ENCODE peak calls at places on chromosome 16, in eight cellular contexts. One of them, this sample, is unnamed.

GRCh38 chr16:85746431-85747227 is 4.3 kb downstream of the C16orf74 start:
- DNase-seq in GM23248: peak
- DNase-seq in M059J: peak
- DNase-seq in activated T-cell treated with anti-CD3 and anti-CD28 coated beads, Interleukin-2, amount 50 U/mL, for 72 hours: peak
- DNase-seq in breast epithelium: no peak
- DNase-seq in HFFc6: peak
- DNase-seq in brain pericyte: no peak
- DNase-seq in amygdala: no peak
- DNase-seq in this sample: no peak

GRCh38 chr16:61370564-61370963 is 665.7 kb downstream of the CDH8 start:
- DNase-seq in HFFc6: no peak
- DNase-seq in M059J: no peak
- DNase-seq in amygdala: no peak
- DNase-seq in activated T-cell treated with anti-CD3 and anti-CD28 coated beads, Interleukin-2, amount 50 U/mL, for 72 hours: no peak
- DNase-seq in GM23248: no peak
- DNase-seq in breast epithelium: no peak
- DNase-seq in brain pericyte: no peak
- DNase-seq in this sample: no peak

GRCh38 chr16:72815348-72816318 is 232.3 kb downstream of the ZFHX3 start:
- DNase-seq in breast epithelium: no peak
- DNase-seq in brain pericyte: no peak
- DNase-seq in M059J: peak
- DNase-seq in activated T-cell treated with anti-CD3 and anti-CD28 coated beads, Interleukin-2, amount 50 U/mL, for 72 hours: no peak
- DNase-seq in amygdala: no peak
- DNase-seq in GM23248: no peak
- DNase-seq in HFFc6: no peak
- DNase-seq in this sample: no peak

GRCh38 chr16:7270006-7270405 is 62.6 kb upstream of the RBFOX1 start:
- DNase-seq in breast epithelium: no peak
- DNase-seq in GM23248: no peak
- DNase-seq in M059J: no peak
- DNase-seq in amygdala: no peak
- DNase-seq in HFFc6: no peak
- DNase-seq in activated T-cell treated with anti-CD3 and anti-CD28 coated beads, Interleukin-2, amount 50 U/mL, for 72 hours: no peak
- DNase-seq in brain pericyte: no peak
- DNase-seq in this sample: no peak

GRCh38 chr16:52547834-52548215 is 882 bp upstream of the TOX3 start:
- DNase-seq in brain pericyte: no peak
- DNase-seq in breast epithelium: no peak
- DNase-seq in GM23248: no peak
- DNase-seq in HFFc6: no peak
- DNase-seq in amygdala: no peak
- DNase-seq in M059J: no peak
- DNase-seq in activated T-cell treated with anti-CD3 and anti-CD28 coated beads, Interleukin-2, amount 50 U/mL, for 72 hours: no peak
- DNase-seq in this sample: no peak

GRCh38 chr16:84548508-84548907 is 44.0 kb upstream of the MEAK7 start:
- DNase-seq in brain pericyte: no peak
- DNase-seq in HFFc6: no peak
- DNase-seq in activated T-cell treated with anti-CD3 and anti-CD28 coated beads, Interleukin-2, amount 50 U/mL, for 72 hours: no peak
- DNase-seq in breast epithelium: no peak
- DNase-seq in GM23248: no peak
- DNase-seq in amygdala: no peak
- DNase-seq in M059J: no peak
- DNase-seq in this sample: no peak

GRCh38 chr16:3175157-3176153 is 12.5 kb upstream of the OR1F1 start:
- DNase-seq in M059J: peak
- DNase-seq in amygdala: no peak
- DNase-seq in HFFc6: peak
- DNase-seq in breast epithelium: no peak
- DNase-seq in brain pericyte: no peak
- DNase-seq in GM23248: no peak
- DNase-seq in activated T-cell treated with anti-CD3 and anti-CD28 coated beads, Interleukin-2, amount 50 U/mL, for 72 hours: peak
- DNase-seq in this sample: no peak

GRCh38 chr16:29312835-29313558 is 93.5 kb downstream of the NPIPB11 start:
- DNase-seq in HFFc6: no peak
- DNase-seq in M059J: no peak
- DNase-seq in brain pericyte: no peak
- DNase-seq in breast epithelium: no peak
- DNase-seq in GM23248: no peak
- DNase-seq in amygdala: no peak
- DNase-seq in activated T-cell treated with anti-CD3 and anti-CD28 coated beads, Interleukin-2, amount 50 U/mL, for 72 hours: no peak
- DNase-seq in this sample: no peak

GRCh38 chr16:80836846-80837245 is 32.4 kb upstream of the CDYL2 start:
- DNase-seq in breast epithelium: no peak
- DNase-seq in brain pericyte: no peak
- DNase-seq in GM23248: peak
- DNase-seq in activated T-cell treated with anti-CD3 and anti-CD28 coated beads, Interleukin-2, amount 50 U/mL, for 72 hours: no peak
- DNase-seq in M059J: peak
- DNase-seq in amygdala: no peak
- DNase-seq in HFFc6: no peak
- DNase-seq in this sample: no peak

GRCh38 chr16:3190949-3191353 is 2.9 kb downstream of the OR1F1 start:
- DNase-seq in GM23248: no peak
- DNase-seq in amygdala: no peak
- DNase-seq in M059J: no peak
- DNase-seq in breast epithelium: no peak
- DNase-seq in activated T-cell treated with anti-CD3 and anti-CD28 coated beads, Interleukin-2, amount 50 U/mL, for 72 hours: peak
- DNase-seq in HFFc6: no peak
- DNase-seq in brain pericyte: no peak
- DNase-seq in this sample: no peak

GRCh38 chr16:56357291-56357764 is 68.0 kb downstream of the AMFR start:
- DNase-seq in M059J: peak
- DNase-seq in breast epithelium: no peak
- DNase-seq in GM23248: peak
- DNase-seq in HFFc6: peak
- DNase-seq in activated T-cell treated with anti-CD3 and anti-CD28 coated beads, Interleukin-2, amount 50 U/mL, for 72 hours: no peak
- DNase-seq in brain pericyte: no peak
- DNase-seq in amygdala: no peak
- DNase-seq in this sample: no peak

GRCh38 chr16:29994613-29995329 is 646 bp downstream of the HIRIP3 start:
- DNase-seq in brain pericyte: no peak
- DNase-seq in amygdala: no peak
- DNase-seq in GM23248: peak
- DNase-seq in activated T-cell treated with anti-CD3 and anti-CD28 coated beads, Interleukin-2, amount 50 U/mL, for 72 hours: no peak
- DNase-seq in M059J: peak
- DNase-seq in HFFc6: peak
- DNase-seq in breast epithelium: peak
- DNase-seq in this sample: no peak

GRCh38 chr16:23917621-23918020 is 81.8 kb downstream of the PRKCB start:
- DNase-seq in activated T-cell treated with anti-CD3 and anti-CD28 coated beads, Interleukin-2, amount 50 U/mL, for 72 hours: peak
- DNase-seq in brain pericyte: no peak
- DNase-seq in breast epithelium: no peak
- DNase-seq in amygdala: no peak
- DNase-seq in HFFc6: no peak
- DNase-seq in GM23248: no peak
- DNase-seq in M059J: no peak
- DNase-seq in this sample: no peak

GRCh38 chr16:66695935-66696668 is 441 bp downstream of the CMTM4 start:
- DNase-seq in GM23248: no peak
- DNase-seq in amygdala: no peak
- DNase-seq in M059J: peak
- DNase-seq in breast epithelium: peak
- DNase-seq in HFFc6: no peak
- DNase-seq in activated T-cell treated with anti-CD3 and anti-CD28 coated beads, Interleukin-2, amount 50 U/mL, for 72 hours: peak
- DNase-seq in brain pericyte: no peak
- DNase-seq in this sample: no peak

GRCh38 chr16:1019234-1019933 is 37.8 kb downstream of the SOX8 start:
- DNase-seq in HFFc6: peak
- DNase-seq in GM23248: peak
- DNase-seq in brain pericyte: no peak
- DNase-seq in M059J: peak
- DNase-seq in activated T-cell treated with anti-CD3 and anti-CD28 coated beads, Interleukin-2, amount 50 U/mL, for 72 hours: no peak
- DNase-seq in breast epithelium: no peak
- DNase-seq in amygdala: peak
- DNase-seq in this sample: no peak

GRCh38 chr16:31354394-31355291 is at the start of gene ITGAX:
- DNase-seq in activated T-cell treated with anti-CD3 and anti-CD28 coated beads, Interleukin-2, amount 50 U/mL, for 72 hours: peak
- DNase-seq in brain pericyte: no peak
- DNase-seq in GM23248: peak
- DNase-seq in HFFc6: no peak
- DNase-seq in amygdala: no peak
- DNase-seq in breast epithelium: no peak
- DNase-seq in M059J: peak
- DNase-seq in this sample: peak

GRCh38 chr16:73125860-73126259 is 77.9 kb upstream of the ZFHX3 start:
- DNase-seq in brain pericyte: no peak
- DNase-seq in GM23248: peak
- DNase-seq in M059J: peak
- DNase-seq in amygdala: no peak
- DNase-seq in breast epithelium: no peak
- DNase-seq in activated T-cell treated with anti-CD3 and anti-CD28 coated beads, Interleukin-2, amount 50 U/mL, for 72 hours: no peak
- DNase-seq in HFFc6: peak
- DNase-seq in this sample: no peak

GRCh38 chr16:86740817-86741799 is 162.8 kb downstream of the FOXL1 start:
- DNase-seq in M059J: peak
- DNase-seq in GM23248: peak
- DNase-seq in brain pericyte: peak
- DNase-seq in HFFc6: peak
- DNase-seq in amygdala: no peak
- DNase-seq in breast epithelium: no peak
- DNase-seq in activated T-cell treated with anti-CD3 and anti-CD28 coated beads, Interleukin-2, amount 50 U/mL, for 72 hours: no peak
- DNase-seq in this sample: no peak

GRCh38 chr16:25198021-25198420 is 18.7 kb upstream of the AQP8 start:
- DNase-seq in M059J: peak
- DNase-seq in brain pericyte: no peak
- DNase-seq in breast epithelium: no peak
- DNase-seq in HFFc6: peak
- DNase-seq in amygdala: no peak
- DNase-seq in GM23248: peak
- DNase-seq in activated T-cell treated with anti-CD3 and anti-CD28 coated beads, Interleukin-2, amount 50 U/mL, for 72 hours: no peak
- DNase-seq in this sample: no peak

GRCh38 chr16:22373662-22374310 is 633 bp downstream of the CDR2 start:
- DNase-seq in activated T-cell treated with anti-CD3 and anti-CD28 coated beads, Interleukin-2, amount 50 U/mL, for 72 hours: peak
- DNase-seq in M059J: peak
- DNase-seq in GM23248: peak
- DNase-seq in brain pericyte: no peak
- DNase-seq in amygdala: no peak
- DNase-seq in HFFc6: peak
- DNase-seq in breast epithelium: peak
- DNase-seq in this sample: no peak

GRCh38 chr16:88003316-88003715 is 52.1 kb downstream of the BANP start:
- DNase-seq in GM23248: no peak
- DNase-seq in activated T-cell treated with anti-CD3 and anti-CD28 coated beads, Interleukin-2, amount 50 U/mL, for 72 hours: no peak
- DNase-seq in breast epithelium: no peak
- DNase-seq in amygdala: no peak
- DNase-seq in brain pericyte: no peak
- DNase-seq in HFFc6: no peak
- DNase-seq in M059J: no peak
- DNase-seq in this sample: no peak

GRCh38 chr16:11799509-11800384 is 2.7 kb upstream of the ZC3H7A start:
- DNase-seq in brain pericyte: no peak
- DNase-seq in GM23248: no peak
- DNase-seq in M059J: no peak
- DNase-seq in activated T-cell treated with anti-CD3 and anti-CD28 coated beads, Interleukin-2, amount 50 U/mL, for 72 hours: peak
- DNase-seq in HFFc6: no peak
- DNase-seq in breast epithelium: no peak
- DNase-seq in amygdala: no peak
- DNase-seq in this sample: no peak

GRCh38 chr16:57416084-57416483 is 11.5 kb downstream of the CCL17 start:
- DNase-seq in M059J: no peak
- DNase-seq in amygdala: no peak
- DNase-seq in breast epithelium: no peak
- DNase-seq in activated T-cell treated with anti-CD3 and anti-CD28 coated beads, Interleukin-2, amount 50 U/mL, for 72 hours: no peak
- DNase-seq in GM23248: no peak
- DNase-seq in brain pericyte: no peak
- DNase-seq in HFFc6: no peak
- DNase-seq in this sample: no peak

GRCh38 chr16:11669380-11670146 is 1.3 kb downstream of the SNN start:
- DNase-seq in activated T-cell treated with anti-CD3 and anti-CD28 coated beads, Interleukin-2, amount 50 U/mL, for 72 hours: no peak
- DNase-seq in HFFc6: peak
- DNase-seq in brain pericyte: no peak
- DNase-seq in breast epithelium: peak
- DNase-seq in amygdala: no peak
- DNase-seq in M059J: peak
- DNase-seq in GM23248: peak
- DNase-seq in this sample: no peak

GRCh38 chr16:13696017-13696416 is 223.9 kb upstream of the ERCC4 start:
- DNase-seq in HFFc6: no peak
- DNase-seq in brain pericyte: no peak
- DNase-seq in breast epithelium: no peak
- DNase-seq in activated T-cell treated with anti-CD3 and anti-CD28 coated beads, Interleukin-2, amount 50 U/mL, for 72 hours: no peak
- DNase-seq in amygdala: no peak
- DNase-seq in GM23248: no peak
- DNase-seq in M059J: no peak
- DNase-seq in this sample: no peak

GRCh38 chr16:88010343-88010970 is 59.2 kb downstream of the BANP start:
- DNase-seq in GM23248: no peak
- DNase-seq in activated T-cell treated with anti-CD3 and anti-CD28 coated beads, Interleukin-2, amount 50 U/mL, for 72 hours: no peak
- DNase-seq in breast epithelium: no peak
- DNase-seq in brain pericyte: no peak
- DNase-seq in HFFc6: no peak
- DNase-seq in M059J: no peak
- DNase-seq in amygdala: no peak
- DNase-seq in this sample: no peak

This sample was measured in NT2/D1.